ENCODE peak calls at places on chromosomes 11 and 22, in four cellular contexts. P is K562, Z is uterus, H is colonic mucosa. W is an unnamed sample.

GRCh38 chr11:75627879-75628668 is 40.8 kb downstream of the MAP6 start:
- DNase-seq in Z (no peak), P (no peak), H (no peak), W (no peak)

GRCh38 chr22:24807284-24807950 is 1.4 kb downstream of the SGSM1 start:
- DNase-seq in H (no peak), Z (peak), P (no peak), W (peak)

GRCh38 chr11:27085605-27086004 is 45.0 kb downstream of the BBOX1 start:
- DNase-seq in H (no peak), P (no peak), Z (no peak), W (no peak)

GRCh38 chr11:124301482-124301881 is 12.3 kb downstream of the OR8D1 start:
- DNase-seq in P (no peak), Z (no peak), H (no peak), W (no peak)

GRCh38 chr22:32355760-32356159 is 1.9 kb upstream of the RFPL3 start:
- DNase-seq in H (no peak), Z (no peak), P (no peak), W (no peak)

GRCh38 chr11:128868851-128869671 is 2.0 kb upstream of the KCNJ1 start:
- DNase-seq in Z (no peak), P (no peak), H (no peak), W (no peak)

GRCh38 chr11:22730319-22730718 is 63.9 kb downstream of the GAS2 start:
- DNase-seq in Z (no peak), P (no peak), H (no peak), W (no peak)

GRCh38 chr22:16953206-16954059 is 54.6 kb downstream of the GAB4 start:
- DNase-seq in H (no peak), P (peak), Z (no peak), W (no peak)

GRCh38 chr22:44730034-44730433 is 22.3 kb upstream of the ARHGAP8 start:
- DNase-seq in P (no peak), Z (no peak), H (no peak), W (no peak)

GRCh38 chr11:86608251-86608799 is 64.1 kb downstream of the ME3 start:
- DNase-seq in P (peak), H (peak), Z (peak), W (peak)

GRCh38 chr11:44217432-44217831 is 92.5 kb downstream of the ALX4 start:
- DNase-seq in Z (no peak), P (no peak), H (no peak), W (no peak)

GRCh38 chr11:82899191-82899820 is 924 bp downstream of the PRCP start:
- DNase-seq in Z (no peak), P (no peak), H (no peak), W (no peak)

GRCh38 chr11:65593518-65594414 is 1.8 kb downstream of the KCNK7 start:
- DNase-seq in H (no peak), Z (no peak), P (peak), W (no peak)

GRCh38 chr11:65362320-65362931 is 7.9 kb downstream of the TIGD3 start:
- DNase-seq in Z (no peak), P (no peak), H (no peak), W (no peak)

GRCh38 chr22:42073568-42074152 is 388 bp upstream of the PHETA2 start:
- DNase-seq in P (no peak), Z (no peak), H (no peak), W (no peak)

GRCh38 chr22:29074276-29074625 is 1.4 kb downstream of the KREMEN1 start:
- DNase-seq in H (peak), Z (no peak), P (no peak), W (no peak)

GRCh38 chr22:29072979-29073617 is at the start of gene KREMEN1:
- DNase-seq in H (peak), P (no peak), Z (peak), W (no peak)

GRCh38 chr22:29072193-29072978 is 449 bp upstream of the KREMEN1 start:
- DNase-seq in Z (peak), P (peak), H (peak), W (peak)

GRCh38 chr22:29071261-29072045 is 1.4 kb upstream of the KREMEN1 start:
- DNase-seq in H (peak), Z (peak), P (no peak), W (no peak)

GRCh38 chr22:29073618-29074275 is 912 bp downstream of the KREMEN1 start:
- DNase-seq in H (peak), P (peak), Z (peak), W (no peak)
- TF ChIP-seq CTCF in H (no peak), P (no peak), Z (no peak), W (no peak)

GRCh38 chr22:30290679-30291333 is 1.5 kb upstream of the CASTOR1 start:
- DNase-seq in H (peak), Z (peak), P (no peak), W (no peak)

GRCh38 chr22:30289126-30289979 is at the start of gene CASTOR1:
- DNase-seq in Z (peak), H (peak), P (peak), W (peak)

GRCh38 chr22:30289980-30290313 is 642 bp upstream of the CASTOR1 start:
- DNase-seq in Z (no peak), P (no peak), H (no peak), W (no peak)

GRCh38 chr22:30291334-30291892 is 2.1 kb upstream of the CASTOR1 start:
- DNase-seq in Z (no peak), P (no peak), H (no peak), W (no peak)

DNA sequence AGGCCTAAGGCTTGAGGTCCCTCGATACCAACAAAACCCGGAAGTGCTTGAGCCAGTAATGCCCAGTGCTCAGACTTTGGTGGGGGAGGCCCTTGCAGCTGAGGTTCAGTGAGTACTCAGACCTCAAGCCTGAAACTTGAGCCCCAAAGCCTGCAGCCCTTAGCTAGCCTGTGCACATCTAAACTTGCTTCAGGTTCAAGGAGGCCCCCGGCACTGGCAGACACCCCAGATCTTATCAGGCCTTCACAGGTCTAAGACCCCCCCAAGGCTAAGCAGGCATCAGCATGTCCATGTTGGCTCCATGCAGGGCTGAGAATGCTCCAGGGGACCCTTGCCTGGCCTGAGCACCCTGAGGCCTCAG is 993 bp upstream of the CASTOR1 start:
- DNase-seq in Z (no peak), H (no peak), P (no peak), W (no peak)
- TF ChIP-seq CTCF in Z (no peak), H (no peak), P (no peak), W (no peak)

DNA sequence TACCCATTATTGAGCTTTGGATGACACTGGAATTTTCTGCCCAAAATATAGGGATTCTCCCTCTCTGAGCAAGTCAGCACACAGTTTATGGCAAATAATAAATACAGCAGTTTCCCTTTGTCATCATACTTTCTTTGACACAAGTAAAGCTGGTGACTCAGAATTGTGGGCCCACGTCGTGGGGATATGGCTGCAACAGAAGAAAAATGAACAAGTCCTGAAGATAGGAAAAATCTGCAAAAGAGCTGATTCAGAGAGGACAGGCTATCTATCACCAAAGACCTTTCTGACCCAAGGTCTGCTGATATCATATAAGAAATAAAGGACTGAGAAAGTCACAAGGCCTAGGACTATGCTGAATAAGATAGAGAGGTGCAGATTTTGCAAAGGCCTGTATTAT is 236.2 kb upstream of the ZC3H12C start:
- DNase-seq in P (no peak), Z (no peak), H (no peak), W (no peak)
- TF ChIP-seq CTCF in P (no peak), Z (no peak), H (no peak), W (no peak)

GRCh38 chr11:19800162-19800561 is 87.5 kb downstream of the NAV2 start:
- DNase-seq in H (no peak), Z (no peak), P (no peak), W (no peak)
- TF ChIP-seq CTCF in H (no peak), Z (no peak), P (peak), W (no peak)

W was measured in omental fat pad.